ENCODE peak calls at places on chromosomes 12 and 14, in seven cellular contexts. Y, Z, X, J, T, D and R are unnamed samples.

GRCh38 chr12:124254126-124254525 is 40.8 kb upstream of the RFLNA start:
- DNase-seq in Z (no peak), J (no peak), X (no peak), D (no peak), Y (no peak), T (no peak), R (no peak)

GRCh38 chr12:22361785-22362184 is 27.3 kb upstream of the ST8SIA1 start:
- DNase-seq in T (no peak), X (no peak), Y (no peak), J (no peak), D (no peak), Z (no peak), R (no peak)

GRCh38 chr12:76450690-76451089 is 102.5 kb upstream of the BBS10 start:
- DNase-seq in D (no peak), Z (no peak), T (no peak), J (peak; percentile 75), Y (peak; percentile 74), X (no peak), R (peak; percentile 27)

GRCh38 chr12:80241576-80242273 is 142.4 kb downstream of the OTOGL start:
- DNase-seq in T (no peak), Y (no peak), D (no peak), X (no peak), J (no peak), Z (peak; percentile 23), R (no peak)

GRCh38 chr14:89697281-89698060 is 257.1 kb downstream of the EFCAB11 start:
- DNase-seq in J (peak; percentile 8), Y (no peak), Z (no peak), X (no peak), T (no peak), D (no peak), R (no peak)

GRCh38 chr12:103698752-103699540 is 111.9 kb downstream of the STAB2 start:
- DNase-seq in T (no peak), Y (no peak), Z (no peak), J (no peak), D (no peak), X (peak; percentile 19), R (no peak)

GRCh38 chr12:101700299-101700820 is 2.9 kb downstream of the CHPT1 start:
- DNase-seq in Y (no peak), T (no peak), X (no peak), J (no peak), D (no peak), Z (no peak), R (no peak)

GRCh38 chr12:122081697-122082221 is 3.2 kb downstream of the MLXIP start:
- DNase-seq in Y (no peak), J (no peak), D (peak; percentile 82), T (peak; percentile 73), Z (no peak), X (peak; percentile 95), R (peak; percentile 34)

GRCh38 chr12:101021911-101022388 is 188.1 kb downstream of the SLC5A8 start:
- DNase-seq in D (no peak), T (no peak), Y (peak; percentile 70), J (peak; percentile 35), Z (no peak), X (peak; percentile 26), R (peak; percentile 27)

GRCh38 chr12:34625116-34625515 is 602.8 kb downstream of the ALG10 start:
- DNase-seq in D (no peak), J (peak; percentile 42), X (peak; percentile 57), Y (peak; percentile 7), Z (no peak), T (no peak), R (no peak)

GRCh38 chr12:39405580-39405979 is 37.3 kb downstream of the KIF21A start:
- DNase-seq in Y (no peak), X (no peak), D (no peak), Z (no peak), T (no peak), J (no peak), R (no peak)

GRCh38 chr14:75831971-75832370 is 149.8 kb downstream of the TGFB3 start:
- DNase-seq in X (peak; percentile 10), D (no peak), J (peak; percentile 31), Z (no peak), T (peak; percentile 33), Y (no peak), R (no peak)

GRCh38 chr14:61111145-61112130 is 130.4 kb downstream of the SLC38A6 start:
- DNase-seq in T (no peak), D (no peak), X (no peak), Z (no peak), Y (no peak), J (no peak), R (no peak)

GRCh38 chr12:96101806-96102205 is 66.4 kb upstream of the LTA4H start:
- DNase-seq in Y (no peak), D (no peak), T (no peak), Z (no peak), X (no peak), J (no peak), R (no peak)

GRCh38 chr14:19800282-19801117 is 3.1 kb upstream of the OR4N2 start:
- DNase-seq in J (no peak), Y (no peak), T (no peak), X (no peak), Z (no peak), D (peak; percentile 58), R (no peak)

GRCh38 chr12:30643366-30643765 is 52.3 kb downstream of the IPO8 start:
- DNase-seq in D (no peak), T (no peak), X (peak; percentile 31), J (no peak), Z (no peak), Y (no peak), R (no peak)

GRCh38 chr12:125201940-125202339 is 136.7 kb downstream of the AACS start:
- DNase-seq in Z (no peak), Y (no peak), D (no peak), J (no peak), T (no peak), X (no peak), R (no peak)

GRCh38 chr12:117280019-117280680 is 81.3 kb downstream of the NOS1 start:
- DNase-seq in T (no peak), X (no peak), D (no peak), J (no peak), Y (no peak), Z (no peak), R (no peak)
- TF ChIP-seq POLR2A in T (no peak), X (no peak), D (no peak), J (no peak), Y (no peak), Z (no peak), R (no peak)

GRCh38 chr12:128052777-128053176 is 214.2 kb upstream of the TMEM132C start:
- DNase-seq in Y (no peak), D (no peak), T (no peak), J (no peak), X (no peak), Z (no peak), R (no peak)

GRCh38 chr12:128043317-128043716 is 223.7 kb upstream of the TMEM132C start:
- DNase-seq in D (no peak), Z (no peak), T (no peak), X (no peak), Y (no peak), J (no peak), R (no peak)

GRCh38 chr12:128042825-128043224 is 224.1 kb upstream of the TMEM132C start:
- DNase-seq in Z (no peak), Y (no peak), X (no peak), J (no peak), T (no peak), D (no peak), R (no peak)

GRCh38 chr12:128052341-128052740 is 214.6 kb upstream of the TMEM132C start:
- DNase-seq in Z (no peak), X (no peak), Y (no peak), J (no peak), T (no peak), D (no peak), R (no peak)

GRCh38 chr12:128047266-128048060 is 219.5 kb upstream of the TMEM132C start:
- DNase-seq in Y (no peak), J (no peak), Z (no peak), T (no peak), X (no peak), D (no peak), R (no peak)
- TF ChIP-seq POLR2A in Y (no peak), J (no peak), Z (no peak), T (no peak), X (no peak), D (no peak), R (no peak)

DNA sequence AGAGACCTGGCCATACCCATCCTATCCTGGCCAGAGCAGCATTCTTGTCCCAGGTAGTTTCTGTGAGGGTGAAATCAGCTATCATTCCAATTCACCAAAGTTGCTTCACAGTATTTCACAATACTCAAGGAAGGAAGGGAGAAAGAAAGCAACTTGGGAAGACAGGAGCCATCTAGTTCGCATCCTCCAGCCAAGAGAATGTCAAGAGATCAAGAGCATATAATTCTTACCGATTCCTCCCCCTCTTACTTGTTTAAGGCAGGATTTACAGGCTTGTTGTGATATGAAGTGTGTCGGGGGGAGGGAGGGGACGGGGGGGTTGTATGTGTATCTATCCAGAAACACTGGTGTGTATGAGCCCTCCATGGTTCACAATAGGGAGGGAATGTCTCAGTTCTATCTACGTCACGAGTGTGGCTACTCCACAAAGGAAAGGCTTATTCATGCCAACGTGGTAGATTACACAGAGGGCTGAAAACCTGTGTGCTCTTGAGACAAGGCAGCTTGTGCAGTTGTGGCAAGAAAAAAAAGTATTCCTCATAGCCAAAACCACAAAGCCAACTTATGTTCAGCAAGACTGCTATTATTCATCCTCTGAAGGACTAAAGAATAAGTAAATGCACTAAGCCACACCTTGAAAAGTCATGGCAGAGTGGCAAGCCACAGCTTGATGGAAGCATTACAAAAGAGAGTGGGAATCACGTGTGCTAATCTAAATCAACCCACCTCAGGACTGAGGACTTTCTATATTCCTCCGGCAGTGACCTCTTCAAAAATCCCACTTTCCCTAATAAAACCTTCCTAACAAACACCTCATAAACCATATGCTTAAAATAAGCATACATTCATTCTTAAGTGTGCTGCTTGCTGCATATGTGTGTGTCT is 35.0 kb downstream of the CORO1C start:
- DNase-seq in Z (no peak), X (peak; percentile 48), T (peak; percentile 52), J (no peak), Y (no peak), D (no peak), R (peak; percentile 22)
- TF ChIP-seq POLR2A in Z (no peak), X (no peak), T (no peak), J (no peak), Y (no peak), D (no peak), R (no peak)

GRCh38 chr12:108699955-108700563 is 31.3 kb downstream of the CORO1C start:
- DNase-seq in D (no peak), T (no peak), Z (no peak), J (no peak), X (no peak), Y (no peak), R (no peak)
- TF ChIP-seq POLR2A in D (no peak), T (no peak), Z (no peak), J (no peak), X (no peak), Y (no peak), R (no peak)